ENCODE peak calls at places on chromosomes 12 and 14, in ten cellular contexts. X is neural crest cell; L is right lobe of liver; J is PC-9; H is psoas muscle; V is activated CD8-positive, alpha-beta T cell treated with anti-CD3 and anti-CD28 coated beads for 36 hours; E is left lung; P is HFFc6; O is breast epithelium; D is CD4-positive, alpha-beta T cell. F is an unnamed sample.
A peak's percentile ranks its signal among the peaks of the same experiment; 100 is the strongest.

GRCh38 chr12:115710104-115710564 is 567.4 kb downstream of the MED13L start:
- DNase-seq in E (peak; percentile 39), D (no peak), H (no peak), O (peak; percentile 21), V (no peak), P (peak; percentile 82), L (no peak), X (no peak), J (no peak), F (no peak)

GRCh38 chr12:16103851-16104250 is 173.6 kb downstream of the SLC15A5 start:
- DNase-seq in P (no peak), J (no peak), E (no peak), V (no peak), O (no peak), D (no peak), X (no peak), L (no peak), H (no peak), F (no peak)

GRCh38 chr12:30874455-30875313 is 51.9 kb upstream of the TSPAN11 start:
- DNase-seq in J (no peak), V (no peak), O (no peak), X (no peak), P (no peak), E (no peak), H (no peak), D (no peak), L (no peak), F (no peak)

GRCh38 chr12:115398311-115398781 is 714.4 kb upstream of the TBX3 start:
- DNase-seq in P (peak; percentile 49), V (no peak), X (no peak), H (no peak), L (peak; percentile 48), D (no peak), E (no peak), O (peak; percentile 56), J (no peak), F (no peak)

GRCh38 chr12:124533456-124533855 is 34.0 kb downstream of the NCOR2 start:
- DNase-seq in D (no peak), V (no peak), X (no peak), L (no peak), P (no peak), E (no peak), O (no peak), H (no peak), J (no peak), F (no peak)

GRCh38 chr12:91778091-91778819 is 367.4 kb downstream of the BTG1 start:
- DNase-seq in P (no peak), H (no peak), D (no peak), J (no peak), V (no peak), E (no peak), L (no peak), X (no peak), O (no peak), F (no peak)

GRCh38 chr12:46659032-46659703 is 166.6 kb downstream of the SLC38A4 start:
- DNase-seq in P (no peak), D (no peak), L (no peak), E (no peak), X (no peak), O (no peak), H (no peak), J (no peak), V (no peak), F (no peak)

GRCh38 chr14:28751467-28752058 is 15.0 kb upstream of the FOXG1 start:
- DNase-seq in D (no peak), E (no peak), P (peak; percentile 50), J (no peak), V (peak; percentile 40), H (no peak), O (no peak), L (no peak), X (peak; percentile 60), F (no peak)

GRCh38 chr14:76203086-76204001 is 51.6 kb downstream of the GPATCH2L start:
- DNase-seq in H (no peak), J (peak; percentile 66), E (peak; percentile 69), D (no peak), X (no peak), L (peak; percentile 38), O (no peak), V (peak; percentile 10), P (peak; percentile 90), F (no peak)

GRCh38 chr12:127178039-127178438 is 1088.9 kb upstream of the TMEM132C start:
- DNase-seq in P (no peak), D (no peak), X (no peak), E (no peak), J (no peak), L (no peak), O (no peak), H (no peak), V (no peak), F (no peak)

GRCh38 chr14:104135904-104136471 is 2.4 kb upstream of the KIF26A start:
- DNase-seq in L (peak; percentile 22), P (no peak), O (no peak), V (no peak), E (no peak), J (no peak), H (peak; percentile 44), X (no peak), D (no peak), F (peak; percentile 42)

GRCh38 chr14:104134061-104134965 is 4.1 kb upstream of the KIF26A start:
- DNase-seq in J (no peak), O (no peak), V (no peak), X (no peak), E (no peak), H (peak; percentile 33), L (peak; percentile 16), D (no peak), P (no peak), F (no peak)

GRCh38 chr14:104133496-104133895 is 4.9 kb upstream of the KIF26A start:
- DNase-seq in H (peak; percentile 26), O (no peak), E (no peak), P (no peak), D (no peak), L (no peak), X (no peak), J (no peak), V (no peak), F (peak; percentile 7)

GRCh38 chr14:104136472-104137296 is 1.7 kb upstream of the KIF26A start:
- DNase-seq in E (no peak), X (no peak), P (no peak), J (no peak), D (no peak), O (no peak), V (peak; percentile 11), H (peak; percentile 34), L (peak; percentile 23), F (peak; percentile 40)

GRCh38 chr14:104135121-104135903 is 3.1 kb upstream of the KIF26A start:
- DNase-seq in E (peak; percentile 29), L (peak; percentile 32), P (no peak), H (peak; percentile 57), D (no peak), X (peak; percentile 55), J (no peak), O (no peak), V (peak; percentile 37), F (peak; percentile 45)
- TF ChIP-seq CTCF in E (no peak), L (no peak), P (peak; percentile 43), H (no peak), D (no peak), X (peak; percentile 51), J (no peak), O (no peak), V (no peak), F (no peak)

DNA sequence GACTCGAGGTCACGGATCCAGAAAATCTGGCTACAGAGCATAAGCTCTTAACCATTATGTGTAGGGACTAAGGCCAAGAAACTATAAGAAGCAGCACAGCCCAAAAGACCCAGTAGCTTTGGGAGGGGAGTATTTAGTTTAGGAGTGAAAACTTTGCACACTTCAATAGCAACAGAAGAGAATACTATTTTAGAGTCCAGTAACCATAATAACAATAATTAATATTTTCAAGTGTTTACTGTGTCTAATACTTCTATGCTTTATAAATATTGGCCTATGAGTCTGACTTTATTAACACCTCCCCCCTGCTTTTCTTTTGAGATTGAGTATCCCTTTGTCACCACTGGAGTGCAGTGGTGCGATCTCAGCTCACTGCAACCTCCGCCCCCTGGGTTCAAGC is 82.8 kb downstream of the SUDS3 start:
- DNase-seq in D (no peak), L (no peak), H (no peak), P (no peak), J (no peak), O (no peak), V (no peak), E (no peak), X (no peak), F (no peak)
- TF ChIP-seq CTCF in D (no peak), L (no peak), H (no peak), P (no peak), J (no peak), O (no peak), V (no peak), E (no peak), X (no peak), F (no peak)

DNA sequence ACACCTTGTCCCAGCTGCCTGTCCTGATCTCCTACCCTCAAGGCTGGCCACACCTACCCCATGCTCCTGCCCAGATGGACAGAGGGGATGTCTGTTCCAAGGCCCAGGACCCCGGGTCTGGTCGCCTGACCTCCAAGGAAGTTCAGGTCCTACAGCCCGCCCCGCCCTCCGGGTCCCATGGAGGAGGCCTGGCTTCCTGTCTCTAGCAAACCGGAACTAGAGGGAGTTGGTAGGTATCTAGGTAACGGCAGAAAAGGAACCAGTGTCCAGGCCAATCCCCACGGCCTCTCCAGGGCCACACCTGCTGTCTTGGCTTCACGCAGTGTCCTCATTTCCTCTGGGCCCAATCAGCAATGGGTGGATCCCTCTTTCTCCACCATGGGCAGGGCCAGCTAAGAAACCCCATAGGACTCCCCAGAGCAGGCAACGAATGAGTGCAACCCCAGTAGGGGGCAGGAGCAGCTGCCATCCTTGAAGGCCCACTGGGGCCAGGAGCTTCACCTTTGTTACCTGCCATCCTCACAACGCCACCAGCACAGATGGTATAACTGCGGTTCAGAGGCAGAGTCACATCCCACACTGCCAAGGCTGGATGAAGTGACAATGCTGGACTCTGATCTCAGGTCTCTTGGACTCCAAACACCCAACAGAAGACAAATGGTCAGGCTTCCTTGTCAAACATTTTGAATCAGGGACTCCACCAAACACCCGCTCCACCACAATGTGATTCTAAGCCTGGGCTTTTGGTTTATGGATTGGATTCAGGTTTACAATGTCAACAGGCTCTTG is 25.1 kb upstream of the RPLP0 start:
- DNase-seq in L (no peak), H (no peak), P (no peak), E (peak; percentile 77), V (peak; percentile 45), J (no peak), O (no peak), X (no peak), D (no peak), F (no peak)
- TF ChIP-seq CTCF in L (no peak), H (no peak), P (peak; percentile 55), E (no peak), V (no peak), J (no peak), O (no peak), X (no peak), D (no peak), F (no peak)

GRCh38 chr12:2285462-2285861 is 232.7 kb downstream of the CACNA1C start:
- DNase-seq in D (no peak), L (no peak), P (no peak), J (no peak), H (no peak), V (no peak), O (no peak), X (no peak), E (no peak), F (no peak)
- TF ChIP-seq CTCF in D (no peak), L (no peak), P (no peak), J (no peak), H (no peak), V (no peak), O (no peak), X (no peak), E (no peak), F (no peak)

GRCh38 chr12:111687255-111687654 is 1.4 kb downstream of the ACAD10 start:
- DNase-seq in H (no peak), D (no peak), X (no peak), O (no peak), V (peak; percentile 25), L (no peak), J (no peak), E (no peak), P (peak; percentile 14), F (no peak)
- TF ChIP-seq CTCF in H (no peak), D (no peak), X (no peak), O (no peak), V (peak; percentile 9), L (peak; percentile 31), J (no peak), E (no peak), P (peak; percentile 32), F (no peak)